ENCODE peak calls at places on chromosomes 5 and 9, in six cellular contexts. S is ovary, M is tibial nerve, B is adrenal gland, I is uterus, A is sigmoid colon. Z is an unnamed sample.

GRCh38 chr5:73330613-73331012 is 118.0 kb downstream of the FOXD1 start:
- DNase-seq in M (no peak), B (no peak), I (no peak), S (no peak), A (no peak), Z (no peak)

GRCh38 chr9:34515959-34516358 is 6.8 kb downstream of the ENHO start:
- DNase-seq in S (no peak), M (no peak), B (no peak), A (peak; percentile 9), I (no peak), Z (no peak)

GRCh38 chr5:69212022-69212421 is 22.6 kb downstream of the CENPH start:
- DNase-seq in A (no peak), M (no peak), I (no peak), S (no peak), B (no peak), Z (no peak)

GRCh38 chr5:24245821-24246220 is 399.0 kb downstream of the CDH10 start:
- DNase-seq in S (no peak), I (no peak), M (no peak), B (no peak), A (no peak), Z (no peak)

GRCh38 chr5:149271717-149272558 is at the start of gene AFAP1L1:
- DNase-seq in S (peak; percentile 31), A (peak; percentile 82), B (peak; percentile 43), I (peak; percentile 64), M (peak; percentile 69), Z (peak; percentile 89)

GRCh38 chr5:1429501-1429900 is 15.7 kb downstream of the SLC6A3 start:
- DNase-seq in M (no peak), S (no peak), A (peak; percentile 9), I (no peak), B (no peak), Z (no peak)

GRCh38 chr9:4923580-4924544 is 61.2 kb upstream of the JAK2 start:
- DNase-seq in B (no peak), I (no peak), A (no peak), M (no peak), S (no peak), Z (no peak)

GRCh38 chr5:126868961-126869451 is 92.1 kb downstream of the LMNB1 start:
- DNase-seq in A (no peak), I (no peak), S (no peak), M (no peak), B (no peak), Z (peak; percentile 30)

GRCh38 chr5:34570721-34571379 is 85.3 kb upstream of the RAI14 start:
- DNase-seq in M (no peak), S (no peak), I (no peak), A (no peak), B (no peak), Z (no peak)

GRCh38 chr9:110217656-110218099 is 9.7 kb upstream of the C9orf152 start:
- DNase-seq in B (no peak), M (peak; percentile 22), I (no peak), S (no peak), A (no peak), Z (no peak)

GRCh38 chr5:10019236-10019635 is 230.5 kb downstream of the ATPSCKMT start:
- DNase-seq in I (no peak), A (no peak), M (no peak), B (no peak), S (no peak), Z (no peak)

GRCh38 chr5:95779611-95780010 is 42.9 kb downstream of the GLRX start:
- DNase-seq in I (no peak), B (no peak), S (no peak), M (no peak), A (no peak), Z (no peak)

GRCh38 chr5:119285070-119285916 is 70.5 kb upstream of the TNFAIP8 start:
- DNase-seq in M (no peak), S (no peak), A (no peak), I (no peak), B (no peak), Z (no peak)

GRCh38 chr9:118446962-118447490 is 742.8 kb downstream of the TLR4 start:
- DNase-seq in M (no peak), S (no peak), A (no peak), B (no peak), I (no peak), Z (no peak)

GRCh38 chr9:2955616-2956015 is 111.7 kb upstream of the PUM3 start:
- DNase-seq in S (no peak), M (no peak), B (no peak), I (no peak), A (no peak), Z (no peak)

GRCh38 chr5:58795327-58795726 is 212.5 kb downstream of the RAB3C start:
- DNase-seq in S (no peak), M (no peak), A (no peak), B (no peak), I (no peak), Z (no peak)

GRCh38 chr9:109311281-109311680 is 9.6 kb downstream of the EPB41L4B start:
- DNase-seq in M (no peak), I (no peak), S (no peak), A (no peak), B (no peak), Z (no peak)

GRCh38 chr9:121055642-121056143 is 5.6 kb upstream of the C5 start:
- DNase-seq in M (no peak), A (no peak), I (no peak), B (peak; percentile 24), S (no peak), Z (no peak)

GRCh38 chr9:114462791-114463190 is 42.5 kb downstream of the WHRN start:
- DNase-seq in A (no peak), B (no peak), M (no peak), S (no peak), I (no peak), Z (no peak)

GRCh38 chr9:35675732-35676392 is 2.1 kb downstream of the CA9 start:
- DNase-seq in B (no peak), I (no peak), M (no peak), A (no peak), S (peak; percentile 69), Z (no peak)

GRCh38 chr9:113649054-113649453 is 185.5 kb downstream of the RGS3 start:
- DNase-seq in I (no peak), B (peak; percentile 52), M (no peak), A (peak; percentile 94), S (peak; percentile 67), Z (peak; percentile 67)

GRCh38 chr9:65426231-65426630 is 141.2 kb upstream of the FOXD4L5 start:
- DNase-seq in M (no peak), S (no peak), I (no peak), B (no peak), A (no peak), Z (no peak)

GRCh38 chr9:130402645-130403440 is 41.9 kb upstream of the ASS1 start:
- DNase-seq in B (no peak), A (no peak), S (no peak), I (no peak), M (no peak), Z (no peak)

GRCh38 chr5:1788200-1788599 is 11.4 kb downstream of the MRPL36 start:
- DNase-seq in S (no peak), I (peak; percentile 3), M (no peak), A (peak; percentile 14), B (no peak), Z (no peak)

GRCh38 chr9:127360829-127361228 is 36.1 kb upstream of the SLC2A8 start:
- DNase-seq in S (no peak), M (no peak), B (peak; percentile 10), A (no peak), I (peak; percentile 37), Z (no peak)

GRCh38 chr5:115470921-115471320 is 73.7 kb downstream of the FEM1C start:
- DNase-seq in A (no peak), B (no peak), I (no peak), M (no peak), S (no peak), Z (no peak)

GRCh38 chr5:177086918-177087706 is 397 bp downstream of the FGFR4 start:
- DNase-seq in I (no peak), M (no peak), S (no peak), A (no peak), B (peak; percentile 59), Z (peak; percentile 67)

GRCh38 chr5:180315762-180316212 is 23.9 kb upstream of the MAPK9 start:
- DNase-seq in S (peak; percentile 70), A (no peak), I (peak; percentile 63), M (peak; percentile 62), B (peak; percentile 73), Z (peak; percentile 67)

GRCh38 chr9:37187713-37188439 is 67.5 kb downstream of the ZCCHC7 start:
- DNase-seq in A (no peak), B (no peak), M (no peak), S (no peak), I (no peak), Z (no peak)
- H3K4me3 ChIP-seq in A (no peak overlapping the region), B (no peak overlapping the region), M (no peak overlapping the region), S (no peak overlapping the region), I (no peak overlapping the region), Z (no peak overlapping the region)

DNA sequence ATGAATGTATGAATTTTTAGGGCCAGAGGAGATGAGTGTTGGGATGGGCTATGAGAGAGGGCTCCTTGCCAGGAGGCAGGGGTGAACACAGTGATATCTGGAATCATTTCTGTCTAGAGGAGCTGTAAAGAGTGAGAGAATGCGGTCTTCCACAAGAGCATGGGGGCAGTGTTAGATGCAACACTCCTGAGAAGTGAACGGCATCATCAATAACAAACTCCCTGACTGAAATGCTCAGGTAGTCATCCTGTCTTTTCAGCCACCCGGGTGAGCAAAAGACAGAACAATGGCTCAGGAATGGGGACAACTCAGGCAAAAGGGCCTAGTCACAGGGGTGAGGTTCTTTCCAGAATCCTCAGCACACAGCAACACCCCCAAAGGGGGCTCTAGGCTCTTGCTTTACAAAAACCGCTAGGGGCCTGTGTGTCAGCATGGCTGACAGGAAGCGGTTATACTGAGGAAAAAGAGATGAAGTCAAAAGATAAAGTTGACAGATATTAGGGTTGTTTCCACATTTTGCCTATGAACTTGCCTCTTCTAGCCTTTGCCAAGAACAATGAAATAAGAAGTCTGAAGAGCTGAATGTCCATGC is 104.6 kb upstream of the LRRTM2 start:
- DNase-seq in M (no peak), S (no peak), B (no peak), A (no peak), I (no peak), Z (no peak)
- TF ChIP-seq CTCF in M (no peak), S (no peak), B (no peak), A (no peak), I (no peak), Z (no peak)

GRCh38 chr5:139925650-139926640 is 117.2 kb downstream of the NRG2 start:
- DNase-seq in S (no peak), I (no peak), B (no peak), M (no peak), A (no peak), Z (no peak)
- H3K27me3 ChIP-seq in S (no peaks in the 10 kb centered on the region), I (no peaks in the 10 kb centered on the region), B (no peaks in the 10 kb centered on the region), M (no peaks in the 10 kb centered on the region), A (no peaks in the 10 kb centered on the region), Z (no peaks in the 10 kb centered on the region)

DNA sequence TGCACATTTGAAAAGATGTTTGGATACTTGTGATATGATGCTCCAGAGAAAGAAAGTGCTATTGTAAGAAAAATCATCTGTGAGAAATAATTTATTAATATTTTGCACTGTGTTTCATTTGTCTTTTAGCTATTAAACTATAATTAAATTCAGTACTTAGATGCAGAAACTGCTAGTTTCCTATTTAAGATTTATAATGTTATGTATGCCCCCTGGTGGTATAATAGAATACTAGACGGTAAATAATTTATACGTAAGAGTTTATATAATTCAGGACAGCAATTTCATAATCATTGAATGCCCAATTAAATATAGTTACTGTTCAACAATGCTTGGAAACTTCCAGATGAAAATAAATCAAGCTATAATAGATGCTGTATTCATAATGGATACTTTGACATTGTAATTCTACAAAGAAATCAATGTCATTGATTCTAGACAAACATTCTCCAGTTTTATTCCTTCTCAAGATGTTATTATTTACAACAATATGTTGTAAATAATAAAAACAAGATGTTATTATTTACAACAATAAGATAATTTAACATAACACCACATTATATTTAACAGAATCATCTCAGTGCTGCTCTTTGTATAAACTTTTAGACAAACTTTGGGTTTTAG is 101.0 kb downstream of the TMEM232 start:
- DNase-seq in B (no peak), S (no peak), I (no peak), A (no peak), M (no peak), Z (no peak)
- H3K4me3 ChIP-seq in B (no peak overlapping the region), S (no peak overlapping the region), I (no peak overlapping the region), A (no peak overlapping the region), M (no peak overlapping the region), Z (no peak overlapping the region)